ENCODE peak calls at places on chromosomes 2 and 18, in nine cellular contexts. One of them, this sample, is unnamed.

GRCh38 chr2:200135082-200135481 is 171.4 kb upstream of the SPATS2L start:
- DNase-seq in activated T-cell treated with anti-CD3 and anti-CD28 coated beads, Interleukin-2, amount 50 U/mL, for 72 hours: no peak
- DNase-seq in retina: no peak
- DNase-seq in HT1080: no peak
- DNase-seq in Karpas-422: no peak
- DNase-seq in breast epithelium: no peak
- DNase-seq in uterus: no peak
- DNase-seq in NCI-H446: no peak
- DNase-seq in ELR: no peak
- DNase-seq in this sample: no peak

GRCh38 chr18:32920796-32921787 is 148.3 kb upstream of the KLHL14 start:
- DNase-seq in HT1080: peak
- DNase-seq in breast epithelium: no peak
- DNase-seq in retina: no peak
- DNase-seq in Karpas-422: no peak
- DNase-seq in ELR: peak
- DNase-seq in uterus: no peak
- DNase-seq in activated T-cell treated with anti-CD3 and anti-CD28 coated beads, Interleukin-2, amount 50 U/mL, for 72 hours: no peak
- DNase-seq in NCI-H446: no peak
- DNase-seq in this sample: peak

GRCh38 chr18:8247700-8248099 is 361.5 kb upstream of the RAB12 start:
- DNase-seq in NCI-H446: no peak
- DNase-seq in ELR: no peak
- DNase-seq in breast epithelium: no peak
- DNase-seq in Karpas-422: no peak
- DNase-seq in activated T-cell treated with anti-CD3 and anti-CD28 coated beads, Interleukin-2, amount 50 U/mL, for 72 hours: no peak
- DNase-seq in HT1080: no peak
- DNase-seq in uterus: no peak
- DNase-seq in retina: no peak
- DNase-seq in this sample: no peak

GRCh38 chr2:110866496-110866895 is 134.1 kb downstream of the ACOXL start:
- DNase-seq in breast epithelium: no peak
- DNase-seq in uterus: no peak
- DNase-seq in HT1080: no peak
- DNase-seq in ELR: no peak
- DNase-seq in retina: no peak
- DNase-seq in NCI-H446: no peak
- DNase-seq in activated T-cell treated with anti-CD3 and anti-CD28 coated beads, Interleukin-2, amount 50 U/mL, for 72 hours: peak
- DNase-seq in Karpas-422: no peak
- DNase-seq in this sample: peak

GRCh38 chr2:205366336-205367060 is 315.8 kb upstream of the NRP2 start:
- DNase-seq in activated T-cell treated with anti-CD3 and anti-CD28 coated beads, Interleukin-2, amount 50 U/mL, for 72 hours: no peak
- DNase-seq in breast epithelium: no peak
- DNase-seq in retina: no peak
- DNase-seq in Karpas-422: peak
- DNase-seq in uterus: no peak
- DNase-seq in NCI-H446: no peak
- DNase-seq in HT1080: peak
- DNase-seq in ELR: peak
- DNase-seq in this sample: no peak

GRCh38 chr18:23136326-23137092 is 1.2 kb downstream of the CABLES1 start:
- DNase-seq in ELR: peak
- DNase-seq in activated T-cell treated with anti-CD3 and anti-CD28 coated beads, Interleukin-2, amount 50 U/mL, for 72 hours: no peak
- DNase-seq in Karpas-422: no peak
- DNase-seq in NCI-H446: no peak
- DNase-seq in HT1080: no peak
- DNase-seq in uterus: peak
- DNase-seq in retina: peak
- DNase-seq in breast epithelium: peak
- DNase-seq in this sample: peak

GRCh38 chr2:199485732-199486335 is 28.1 kb upstream of the SATB2 start:
- DNase-seq in uterus: no peak
- DNase-seq in HT1080: peak
- DNase-seq in ELR: peak
- DNase-seq in NCI-H446: peak
- DNase-seq in retina: peak
- DNase-seq in Karpas-422: peak
- DNase-seq in activated T-cell treated with anti-CD3 and anti-CD28 coated beads, Interleukin-2, amount 50 U/mL, for 72 hours: peak
- DNase-seq in breast epithelium: no peak
- DNase-seq in this sample: peak

GRCh38 chr18:21406111-21406510 is 164.1 kb downstream of the GREB1L start:
- DNase-seq in HT1080: peak
- DNase-seq in Karpas-422: no peak
- DNase-seq in NCI-H446: no peak
- DNase-seq in ELR: peak
- DNase-seq in breast epithelium: no peak
- DNase-seq in retina: no peak
- DNase-seq in uterus: no peak
- DNase-seq in activated T-cell treated with anti-CD3 and anti-CD28 coated beads, Interleukin-2, amount 50 U/mL, for 72 hours: no peak
- DNase-seq in this sample: no peak

GRCh38 chr2:70984576-70985282 is 6.3 kb downstream of the ANKRD53 start:
- DNase-seq in NCI-H446: no peak
- DNase-seq in retina: peak
- DNase-seq in Karpas-422: peak
- DNase-seq in ELR: peak
- DNase-seq in activated T-cell treated with anti-CD3 and anti-CD28 coated beads, Interleukin-2, amount 50 U/mL, for 72 hours: peak
- DNase-seq in HT1080: no peak
- DNase-seq in breast epithelium: peak
- DNase-seq in uterus: peak
- DNase-seq in this sample: peak

GRCh38 chr2:231348703-231349373 is 46.7 kb upstream of the B3GNT7 start:
- DNase-seq in HT1080: no peak
- DNase-seq in ELR: no peak
- DNase-seq in breast epithelium: no peak
- DNase-seq in Karpas-422: no peak
- DNase-seq in activated T-cell treated with anti-CD3 and anti-CD28 coated beads, Interleukin-2, amount 50 U/mL, for 72 hours: no peak
- DNase-seq in uterus: no peak
- DNase-seq in NCI-H446: no peak
- DNase-seq in retina: no peak
- DNase-seq in this sample: no peak

GRCh38 chr2:144943986-144944385 is 424.1 kb upstream of the ZEB2 start:
- DNase-seq in uterus: no peak
- DNase-seq in activated T-cell treated with anti-CD3 and anti-CD28 coated beads, Interleukin-2, amount 50 U/mL, for 72 hours: no peak
- DNase-seq in ELR: peak
- DNase-seq in Karpas-422: no peak
- DNase-seq in NCI-H446: no peak
- DNase-seq in retina: no peak
- DNase-seq in HT1080: no peak
- DNase-seq in breast epithelium: no peak
- DNase-seq in this sample: no peak

GRCh38 chr2:199765646-199766045 is 85.3 kb downstream of the FTCDNL1 start:
- DNase-seq in breast epithelium: no peak
- DNase-seq in NCI-H446: no peak
- DNase-seq in HT1080: no peak
- DNase-seq in uterus: no peak
- DNase-seq in Karpas-422: no peak
- DNase-seq in activated T-cell treated with anti-CD3 and anti-CD28 coated beads, Interleukin-2, amount 50 U/mL, for 72 hours: no peak
- DNase-seq in ELR: no peak
- DNase-seq in retina: no peak
- DNase-seq in this sample: no peak

GRCh38 chr2:112661656-112662305 is 16.0 kb downstream of the SLC20A1 start:
- DNase-seq in retina: no peak
- DNase-seq in NCI-H446: no peak
- DNase-seq in HT1080: no peak
- DNase-seq in ELR: no peak
- DNase-seq in Karpas-422: no peak
- DNase-seq in uterus: no peak
- DNase-seq in activated T-cell treated with anti-CD3 and anti-CD28 coated beads, Interleukin-2, amount 50 U/mL, for 72 hours: no peak
- DNase-seq in breast epithelium: no peak
- DNase-seq in this sample: no peak

GRCh38 chr2:201558232-201558631 is 85.1 kb downstream of the TMEM237 start:
- DNase-seq in breast epithelium: no peak
- DNase-seq in activated T-cell treated with anti-CD3 and anti-CD28 coated beads, Interleukin-2, amount 50 U/mL, for 72 hours: no peak
- DNase-seq in ELR: no peak
- DNase-seq in Karpas-422: no peak
- DNase-seq in HT1080: no peak
- DNase-seq in retina: no peak
- DNase-seq in uterus: no peak
- DNase-seq in NCI-H446: no peak
- DNase-seq in this sample: no peak

GRCh38 chr18:62986490-62986889 is 271.1 kb downstream of the PHLPP1 start:
- DNase-seq in retina: no peak
- DNase-seq in HT1080: no peak
- DNase-seq in ELR: no peak
- DNase-seq in breast epithelium: no peak
- DNase-seq in Karpas-422: no peak
- DNase-seq in NCI-H446: no peak
- DNase-seq in activated T-cell treated with anti-CD3 and anti-CD28 coated beads, Interleukin-2, amount 50 U/mL, for 72 hours: no peak
- DNase-seq in uterus: no peak
- DNase-seq in this sample: no peak

GRCh38 chr2:15133461-15133860 is 427.7 kb downstream of the NBAS start:
- DNase-seq in ELR: no peak
- DNase-seq in retina: no peak
- DNase-seq in activated T-cell treated with anti-CD3 and anti-CD28 coated beads, Interleukin-2, amount 50 U/mL, for 72 hours: no peak
- DNase-seq in HT1080: no peak
- DNase-seq in breast epithelium: no peak
- DNase-seq in Karpas-422: no peak
- DNase-seq in NCI-H446: no peak
- DNase-seq in uterus: no peak
- DNase-seq in this sample: no peak

GRCh38 chr2:121825003-121825950 is 69.8 kb downstream of the TSN start:
- DNase-seq in retina: no peak
- DNase-seq in ELR: no peak
- DNase-seq in activated T-cell treated with anti-CD3 and anti-CD28 coated beads, Interleukin-2, amount 50 U/mL, for 72 hours: no peak
- DNase-seq in Karpas-422: no peak
- DNase-seq in HT1080: no peak
- DNase-seq in uterus: no peak
- DNase-seq in NCI-H446: no peak
- DNase-seq in breast epithelium: no peak
- DNase-seq in this sample: no peak

GRCh38 chr18:7273301-7273911 is 42.5 kb downstream of the LRRC30 start:
- DNase-seq in Karpas-422: no peak
- DNase-seq in ELR: peak
- DNase-seq in HT1080: peak
- DNase-seq in activated T-cell treated with anti-CD3 and anti-CD28 coated beads, Interleukin-2, amount 50 U/mL, for 72 hours: no peak
- DNase-seq in breast epithelium: no peak
- DNase-seq in uterus: peak
- DNase-seq in NCI-H446: no peak
- DNase-seq in retina: no peak
- DNase-seq in this sample: peak

GRCh38 chr2:231621051-231621879 is 28.6 kb downstream of the TEX44 start:
- DNase-seq in retina: peak
- DNase-seq in NCI-H446: no peak
- DNase-seq in ELR: no peak
- DNase-seq in breast epithelium: peak
- DNase-seq in uterus: peak
- DNase-seq in Karpas-422: no peak
- DNase-seq in HT1080: no peak
- DNase-seq in activated T-cell treated with anti-CD3 and anti-CD28 coated beads, Interleukin-2, amount 50 U/mL, for 72 hours: no peak
- DNase-seq in this sample: no peak

GRCh38 chr2:219058541-219059374 is 2.0 kb downstream of the IHH start:
- DNase-seq in NCI-H446: no peak
- DNase-seq in ELR: peak
- DNase-seq in HT1080: no peak
- DNase-seq in retina: peak
- DNase-seq in Karpas-422: no peak
- DNase-seq in activated T-cell treated with anti-CD3 and anti-CD28 coated beads, Interleukin-2, amount 50 U/mL, for 72 hours: peak
- DNase-seq in breast epithelium: no peak
- DNase-seq in uterus: no peak
- DNase-seq in this sample: peak

GRCh38 chr2:154470386-154470785 is 228.1 kb upstream of the KCNJ3 start:
- DNase-seq in retina: no peak
- DNase-seq in Karpas-422: no peak
- DNase-seq in HT1080: no peak
- DNase-seq in breast epithelium: no peak
- DNase-seq in uterus: no peak
- DNase-seq in ELR: no peak
- DNase-seq in activated T-cell treated with anti-CD3 and anti-CD28 coated beads, Interleukin-2, amount 50 U/mL, for 72 hours: no peak
- DNase-seq in NCI-H446: peak
- DNase-seq in this sample: no peak

GRCh38 chr2:3076848-3077735 is 300.5 kb downstream of the EIPR1 start:
- DNase-seq in NCI-H446: no peak
- DNase-seq in activated T-cell treated with anti-CD3 and anti-CD28 coated beads, Interleukin-2, amount 50 U/mL, for 72 hours: no peak
- DNase-seq in breast epithelium: no peak
- DNase-seq in Karpas-422: no peak
- DNase-seq in retina: peak
- DNase-seq in uterus: no peak
- DNase-seq in HT1080: no peak
- DNase-seq in ELR: no peak
- DNase-seq in this sample: no peak

GRCh38 chr2:229725716-229726346 is 11.5 kb upstream of the DNER start:
- DNase-seq in breast epithelium: no peak
- DNase-seq in ELR: peak
- DNase-seq in uterus: no peak
- DNase-seq in HT1080: peak
- DNase-seq in Karpas-422: no peak
- DNase-seq in activated T-cell treated with anti-CD3 and anti-CD28 coated beads, Interleukin-2, amount 50 U/mL, for 72 hours: no peak
- DNase-seq in retina: no peak
- DNase-seq in NCI-H446: no peak
- DNase-seq in this sample: no peak

GRCh38 chr2:70508711-70509462 is 44.7 kb downstream of the TGFA start:
- DNase-seq in HT1080: no peak
- DNase-seq in uterus: no peak
- DNase-seq in retina: no peak
- DNase-seq in breast epithelium: no peak
- DNase-seq in NCI-H446: no peak
- DNase-seq in ELR: no peak
- DNase-seq in activated T-cell treated with anti-CD3 and anti-CD28 coated beads, Interleukin-2, amount 50 U/mL, for 72 hours: no peak
- DNase-seq in Karpas-422: no peak
- DNase-seq in this sample: no peak

GRCh38 chr2:8682719-8683667 is 1.1 kb downstream of the ID2 start:
- DNase-seq in NCI-H446: peak
- DNase-seq in retina: peak
- DNase-seq in uterus: peak
- DNase-seq in ELR: peak
- DNase-seq in breast epithelium: peak
- DNase-seq in activated T-cell treated with anti-CD3 and anti-CD28 coated beads, Interleukin-2, amount 50 U/mL, for 72 hours: peak
- DNase-seq in Karpas-422: peak
- DNase-seq in HT1080: peak
- DNase-seq in this sample: peak

GRCh38 chr18:57190026-57190425 is 43.1 kb downstream of the BOD1L2 start:
- DNase-seq in NCI-H446: no peak
- DNase-seq in activated T-cell treated with anti-CD3 and anti-CD28 coated beads, Interleukin-2, amount 50 U/mL, for 72 hours: no peak
- DNase-seq in Karpas-422: no peak
- DNase-seq in HT1080: no peak
- DNase-seq in breast epithelium: no peak
- DNase-seq in retina: no peak
- DNase-seq in uterus: no peak
- DNase-seq in ELR: no peak
- DNase-seq in this sample: no peak

GRCh38 chr2:201257941-201258665 is 2.2 kb upstream of the CASP8 start:
- DNase-seq in HT1080: peak
- DNase-seq in activated T-cell treated with anti-CD3 and anti-CD28 coated beads, Interleukin-2, amount 50 U/mL, for 72 hours: peak
- DNase-seq in uterus: peak
- DNase-seq in ELR: peak
- DNase-seq in Karpas-422: peak
- DNase-seq in breast epithelium: peak
- DNase-seq in retina: peak
- DNase-seq in NCI-H446: no peak
- DNase-seq in this sample: peak

GRCh38 chr2:217331577-217332139 is 471.8 kb upstream of the TNP1 start:
- DNase-seq in activated T-cell treated with anti-CD3 and anti-CD28 coated beads, Interleukin-2, amount 50 U/mL, for 72 hours: no peak
- DNase-seq in ELR: peak
- DNase-seq in Karpas-422: no peak
- DNase-seq in breast epithelium: peak
- DNase-seq in uterus: no peak
- DNase-seq in NCI-H446: no peak
- DNase-seq in retina: peak
- DNase-seq in HT1080: peak
- DNase-seq in this sample: no peak

GRCh38 chr2:218807626-218808025 is 24.0 kb downstream of the PRKAG3 start:
- DNase-seq in ELR: peak
- DNase-seq in uterus: no peak
- DNase-seq in NCI-H446: no peak
- DNase-seq in activated T-cell treated with anti-CD3 and anti-CD28 coated beads, Interleukin-2, amount 50 U/mL, for 72 hours: no peak
- DNase-seq in Karpas-422: no peak
- DNase-seq in retina: no peak
- DNase-seq in HT1080: peak
- DNase-seq in breast epithelium: peak
- DNase-seq in this sample: no peak

GRCh38 chr18:38539373-38539772 is 973.8 kb upstream of the CELF4 start:
- DNase-seq in uterus: no peak
- DNase-seq in Karpas-422: no peak
- DNase-seq in activated T-cell treated with anti-CD3 and anti-CD28 coated beads, Interleukin-2, amount 50 U/mL, for 72 hours: no peak
- DNase-seq in retina: peak
- DNase-seq in HT1080: no peak
- DNase-seq in ELR: no peak
- DNase-seq in NCI-H446: peak
- DNase-seq in breast epithelium: no peak
- DNase-seq in this sample: no peak

GRCh38 chr2:99636432-99637034 is 146.7 kb upstream of the REV1 start:
- DNase-seq in NCI-H446: peak
- DNase-seq in ELR: no peak
- DNase-seq in HT1080: no peak
- DNase-seq in uterus: peak
- DNase-seq in retina: no peak
- DNase-seq in activated T-cell treated with anti-CD3 and anti-CD28 coated beads, Interleukin-2, amount 50 U/mL, for 72 hours: no peak
- DNase-seq in breast epithelium: peak
- DNase-seq in Karpas-422: no peak
- DNase-seq in this sample: no peak

This sample was measured in NB4.